ENCODE peak calls at places on chromosomes 11 and 22, in nine cellular contexts. One of them, this sample, is unnamed. For H3K4me1, the result is how much of the 10 kb centered on the place peaks cover.

GRCh38 chr11:111528557-111528956 is 12.0 kb upstream of the LAYN start:
- DNase-seq in CD8-positive, alpha-beta memory T cell: no peak
- DNase-seq in left ventricle myocardium inferior: no peak
- DNase-seq in adrenal gland: no peak
- DNase-seq in fibroblast of lung: peak
- DNase-seq in osteoblast: no peak
- DNase-seq in HCT116: no peak
- DNase-seq in kidney: no peak
- DNase-seq in suprapubic skin: no peak
- DNase-seq in this sample: no peak

GRCh38 chr22:28410050-28410816 is 269.4 kb downstream of the TTC28 start:
- DNase-seq in CD8-positive, alpha-beta memory T cell: no peak
- DNase-seq in left ventricle myocardium inferior: no peak
- DNase-seq in adrenal gland: no peak
- DNase-seq in fibroblast of lung: peak
- DNase-seq in osteoblast: peak
- DNase-seq in HCT116: no peak
- DNase-seq in kidney: no peak
- DNase-seq in suprapubic skin: no peak
- DNase-seq in this sample: no peak

GRCh38 chr11:107576497-107577086 is 11.1 kb upstream of the ALKBH8 start:
- DNase-seq in CD8-positive, alpha-beta memory T cell: peak
- DNase-seq in left ventricle myocardium inferior: no peak
- DNase-seq in adrenal gland: peak
- DNase-seq in fibroblast of lung: peak
- DNase-seq in osteoblast: no peak
- DNase-seq in HCT116: no peak
- DNase-seq in kidney: no peak
- DNase-seq in suprapubic skin: no peak
- DNase-seq in this sample: no peak

GRCh38 chr11:32305460-32305859 is 129.9 kb downstream of the WT1 start:
- DNase-seq in CD8-positive, alpha-beta memory T cell: no peak
- DNase-seq in left ventricle myocardium inferior: no peak
- DNase-seq in adrenal gland: no peak
- DNase-seq in fibroblast of lung: no peak
- DNase-seq in osteoblast: no peak
- DNase-seq in HCT116: no peak
- DNase-seq in kidney: no peak
- DNase-seq in suprapubic skin: no peak
- DNase-seq in this sample: no peak

GRCh38 chr11:44893250-44894216 is 57.1 kb downstream of the TP53I11 start:
- DNase-seq in CD8-positive, alpha-beta memory T cell: no peak
- DNase-seq in left ventricle myocardium inferior: no peak
- DNase-seq in adrenal gland: peak
- DNase-seq in fibroblast of lung: no peak
- DNase-seq in osteoblast: peak
- DNase-seq in HCT116: no peak
- DNase-seq in kidney: no peak
- DNase-seq in suprapubic skin: no peak
- DNase-seq in this sample: no peak

GRCh38 chr11:132770802-132771545 is 761.3 kb downstream of the OPCML start:
- DNase-seq in CD8-positive, alpha-beta memory T cell: no peak
- DNase-seq in left ventricle myocardium inferior: no peak
- DNase-seq in adrenal gland: no peak
- DNase-seq in fibroblast of lung: peak
- DNase-seq in osteoblast: peak
- DNase-seq in HCT116: no peak
- DNase-seq in kidney: no peak
- DNase-seq in suprapubic skin: no peak
- DNase-seq in this sample: no peak

GRCh38 chr11:77051511-77051910 is 15.3 kb upstream of the CAPN5 start:
- DNase-seq in CD8-positive, alpha-beta memory T cell: no peak
- DNase-seq in left ventricle myocardium inferior: no peak
- DNase-seq in adrenal gland: no peak
- DNase-seq in fibroblast of lung: no peak
- DNase-seq in osteoblast: no peak
- DNase-seq in HCT116: no peak
- DNase-seq in kidney: no peak
- DNase-seq in suprapubic skin: no peak
- DNase-seq in this sample: no peak

GRCh38 chr22:50729391-50730012 is 8.5 kb upstream of the ACR start:
- DNase-seq in CD8-positive, alpha-beta memory T cell: peak
- DNase-seq in left ventricle myocardium inferior: peak
- DNase-seq in adrenal gland: no peak
- DNase-seq in fibroblast of lung: no peak
- DNase-seq in osteoblast: peak
- DNase-seq in HCT116: no peak
- DNase-seq in kidney: peak
- DNase-seq in suprapubic skin: peak
- DNase-seq in this sample: peak

GRCh38 chr11:118634435-118635236 is 27.2 kb downstream of the PHLDB1 start:
- DNase-seq in CD8-positive, alpha-beta memory T cell: no peak
- DNase-seq in left ventricle myocardium inferior: peak
- DNase-seq in adrenal gland: peak
- DNase-seq in fibroblast of lung: peak
- DNase-seq in osteoblast: peak
- DNase-seq in HCT116: no peak
- DNase-seq in kidney: peak
- DNase-seq in suprapubic skin: no peak
- DNase-seq in this sample: no peak

DNA sequence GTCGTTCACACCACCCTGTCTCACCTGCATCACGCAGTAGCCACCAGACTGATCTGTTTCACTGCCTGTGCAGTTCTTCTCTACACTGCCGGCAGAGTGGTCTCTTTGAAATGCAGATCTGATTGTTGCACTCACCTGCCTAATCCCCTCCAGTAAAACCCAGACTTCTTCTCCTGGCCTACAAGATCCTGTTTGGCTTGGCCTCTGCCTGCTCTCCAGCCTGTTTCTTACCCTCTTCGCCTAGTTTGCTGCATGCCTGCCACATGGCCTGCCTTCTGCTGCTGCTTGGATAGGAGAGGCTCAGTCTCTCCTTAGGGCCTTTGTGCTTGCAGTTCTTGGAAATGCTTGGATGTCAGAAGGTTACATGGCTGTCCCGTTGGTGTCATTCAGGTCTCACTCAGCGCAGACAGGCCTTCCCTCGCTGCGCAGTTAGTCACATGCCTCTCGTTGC is 42.0 kb downstream of the PACS1 start:
- DNase-seq in CD8-positive, alpha-beta memory T cell: no peak
- DNase-seq in left ventricle myocardium inferior: no peak
- DNase-seq in adrenal gland: no peak
- DNase-seq in fibroblast of lung: peak
- DNase-seq in osteoblast: no peak
- DNase-seq in HCT116: no peak
- DNase-seq in kidney: no peak
- DNase-seq in suprapubic skin: no peak
- DNase-seq in this sample: no peak
- H3K4me1 ChIP-seq in CD8-positive, alpha-beta memory T cell: half or more
- H3K4me1 ChIP-seq in left ventricle myocardium inferior: half or more
- H3K4me1 ChIP-seq in adrenal gland: under half
- H3K4me1 ChIP-seq in fibroblast of lung: under half
- H3K4me1 ChIP-seq in osteoblast: under half
- H3K4me1 ChIP-seq in HCT116: under half
- H3K4me1 ChIP-seq in kidney: under half
- H3K4me1 ChIP-seq in suprapubic skin: under half
- H3K4me1 ChIP-seq in this sample: half or more

GRCh38 chr11:73530109-73530508 is 67.8 kb downstream of the FAM168A start:
- DNase-seq in CD8-positive, alpha-beta memory T cell: no peak
- DNase-seq in left ventricle myocardium inferior: no peak
- DNase-seq in adrenal gland: no peak
- DNase-seq in fibroblast of lung: no peak
- DNase-seq in osteoblast: no peak
- DNase-seq in HCT116: no peak
- DNase-seq in kidney: no peak
- DNase-seq in suprapubic skin: no peak
- DNase-seq in this sample: no peak

GRCh38 chr11:73528013-73528412 is 69.9 kb downstream of the FAM168A start:
- DNase-seq in CD8-positive, alpha-beta memory T cell: no peak
- DNase-seq in left ventricle myocardium inferior: no peak
- DNase-seq in adrenal gland: no peak
- DNase-seq in fibroblast of lung: no peak
- DNase-seq in osteoblast: no peak
- DNase-seq in HCT116: no peak
- DNase-seq in kidney: no peak
- DNase-seq in suprapubic skin: no peak
- DNase-seq in this sample: no peak

GRCh38 chr11:73528420-73528819 is 69.5 kb downstream of the FAM168A start:
- DNase-seq in CD8-positive, alpha-beta memory T cell: no peak
- DNase-seq in left ventricle myocardium inferior: no peak
- DNase-seq in adrenal gland: no peak
- DNase-seq in fibroblast of lung: no peak
- DNase-seq in osteoblast: no peak
- DNase-seq in HCT116: no peak
- DNase-seq in kidney: no peak
- DNase-seq in suprapubic skin: no peak
- DNase-seq in this sample: no peak

GRCh38 chr11:73531386-73531785 is 66.5 kb downstream of the FAM168A start:
- DNase-seq in CD8-positive, alpha-beta memory T cell: no peak
- DNase-seq in left ventricle myocardium inferior: no peak
- DNase-seq in adrenal gland: no peak
- DNase-seq in fibroblast of lung: no peak
- DNase-seq in osteoblast: no peak
- DNase-seq in HCT116: no peak
- DNase-seq in kidney: no peak
- DNase-seq in suprapubic skin: no peak
- DNase-seq in this sample: no peak

GRCh38 chr11:73528877-73529530 is 68.9 kb downstream of the FAM168A start:
- DNase-seq in CD8-positive, alpha-beta memory T cell: no peak
- DNase-seq in left ventricle myocardium inferior: no peak
- DNase-seq in adrenal gland: no peak
- DNase-seq in fibroblast of lung: no peak
- DNase-seq in osteoblast: no peak
- DNase-seq in HCT116: no peak
- DNase-seq in kidney: no peak
- DNase-seq in suprapubic skin: no peak
- DNase-seq in this sample: no peak
- H3K27ac ChIP-seq in CD8-positive, alpha-beta memory T cell: no peak
- H3K27ac ChIP-seq in left ventricle myocardium inferior: peak
- H3K27ac ChIP-seq in adrenal gland: no peak
- H3K27ac ChIP-seq in fibroblast of lung: no peak
- H3K27ac ChIP-seq in osteoblast: peak
- H3K27ac ChIP-seq in HCT116: no peak
- H3K27ac ChIP-seq in kidney: no peak
- H3K27ac ChIP-seq in suprapubic skin: peak
- H3K27ac ChIP-seq in this sample: no peak

GRCh38 chr11:69318093-69318420 is 24.1 kb downstream of the MYEOV start:
- DNase-seq in CD8-positive, alpha-beta memory T cell: no peak
- DNase-seq in left ventricle myocardium inferior: no peak
- DNase-seq in adrenal gland: no peak
- DNase-seq in fibroblast of lung: no peak
- DNase-seq in osteoblast: no peak
- DNase-seq in HCT116: no peak
- DNase-seq in kidney: no peak
- DNase-seq in suprapubic skin: no peak
- DNase-seq in this sample: no peak

GRCh38 chr11:69320326-69320725 is 26.4 kb downstream of the MYEOV start:
- DNase-seq in CD8-positive, alpha-beta memory T cell: no peak
- DNase-seq in left ventricle myocardium inferior: no peak
- DNase-seq in adrenal gland: no peak
- DNase-seq in fibroblast of lung: no peak
- DNase-seq in osteoblast: peak
- DNase-seq in HCT116: no peak
- DNase-seq in kidney: peak
- DNase-seq in suprapubic skin: peak
- DNase-seq in this sample: peak

GRCh38 chr11:69320756-69321741 is 27.1 kb downstream of the MYEOV start:
- DNase-seq in CD8-positive, alpha-beta memory T cell: no peak
- DNase-seq in left ventricle myocardium inferior: no peak
- DNase-seq in adrenal gland: no peak
- DNase-seq in fibroblast of lung: peak
- DNase-seq in osteoblast: peak
- DNase-seq in HCT116: no peak
- DNase-seq in kidney: no peak
- DNase-seq in suprapubic skin: peak
- DNase-seq in this sample: peak

GRCh38 chr11:69317401-69318092 is 23.6 kb downstream of the MYEOV start:
- DNase-seq in CD8-positive, alpha-beta memory T cell: no peak
- DNase-seq in left ventricle myocardium inferior: no peak
- DNase-seq in adrenal gland: no peak
- DNase-seq in fibroblast of lung: peak
- DNase-seq in osteoblast: peak
- DNase-seq in HCT116: no peak
- DNase-seq in kidney: no peak
- DNase-seq in suprapubic skin: no peak
- DNase-seq in this sample: peak

GRCh38 chr11:69319255-69320106 is 25.5 kb downstream of the MYEOV start:
- DNase-seq in CD8-positive, alpha-beta memory T cell: no peak
- DNase-seq in left ventricle myocardium inferior: no peak
- DNase-seq in adrenal gland: no peak
- DNase-seq in fibroblast of lung: no peak
- DNase-seq in osteoblast: peak
- DNase-seq in HCT116: no peak
- DNase-seq in kidney: no peak
- DNase-seq in suprapubic skin: peak
- DNase-seq in this sample: peak
- H3K4me1 ChIP-seq in CD8-positive, alpha-beta memory T cell: under half
- H3K4me1 ChIP-seq in left ventricle myocardium inferior: under half
- H3K4me1 ChIP-seq in adrenal gland: under half
- H3K4me1 ChIP-seq in fibroblast of lung: under half
- H3K4me1 ChIP-seq in osteoblast: half or more
- H3K4me1 ChIP-seq in HCT116: half or more
- H3K4me1 ChIP-seq in kidney: under half
- H3K4me1 ChIP-seq in suprapubic skin: under half
- H3K4me1 ChIP-seq in this sample: under half

GRCh38 chr11:47587733-47588326 is 1.4 kb downstream of the FAM180B start:
- DNase-seq in CD8-positive, alpha-beta memory T cell: no peak
- DNase-seq in left ventricle myocardium inferior: peak
- DNase-seq in adrenal gland: peak
- DNase-seq in fibroblast of lung: no peak
- DNase-seq in osteoblast: peak
- DNase-seq in HCT116: no peak
- DNase-seq in kidney: peak
- DNase-seq in suprapubic skin: peak
- DNase-seq in this sample: no peak

GRCh38 chr11:47586043-47586442 is 435 bp upstream of the FAM180B start:
- DNase-seq in CD8-positive, alpha-beta memory T cell: no peak
- DNase-seq in left ventricle myocardium inferior: peak
- DNase-seq in adrenal gland: no peak
- DNase-seq in fibroblast of lung: no peak
- DNase-seq in osteoblast: peak
- DNase-seq in HCT116: no peak
- DNase-seq in kidney: no peak
- DNase-seq in suprapubic skin: no peak
- DNase-seq in this sample: no peak

GRCh38 chr11:47587039-47587675 is 679 bp downstream of the FAM180B start:
- DNase-seq in CD8-positive, alpha-beta memory T cell: no peak
- DNase-seq in left ventricle myocardium inferior: no peak
- DNase-seq in adrenal gland: peak
- DNase-seq in fibroblast of lung: no peak
- DNase-seq in osteoblast: peak
- DNase-seq in HCT116: no peak
- DNase-seq in kidney: no peak
- DNase-seq in suprapubic skin: peak
- DNase-seq in this sample: no peak

GRCh38 chr11:47583844-47584243 is 2.6 kb upstream of the FAM180B start:
- DNase-seq in CD8-positive, alpha-beta memory T cell: no peak
- DNase-seq in left ventricle myocardium inferior: no peak
- DNase-seq in adrenal gland: no peak
- DNase-seq in fibroblast of lung: no peak
- DNase-seq in osteoblast: no peak
- DNase-seq in HCT116: no peak
- DNase-seq in kidney: no peak
- DNase-seq in suprapubic skin: no peak
- DNase-seq in this sample: no peak

GRCh38 chr11:47586456-47586855 is at the start of gene FAM180B:
- DNase-seq in CD8-positive, alpha-beta memory T cell: no peak
- DNase-seq in left ventricle myocardium inferior: no peak
- DNase-seq in adrenal gland: no peak
- DNase-seq in fibroblast of lung: no peak
- DNase-seq in osteoblast: peak
- DNase-seq in HCT116: no peak
- DNase-seq in kidney: no peak
- DNase-seq in suprapubic skin: no peak
- DNase-seq in this sample: no peak
- H3K27ac ChIP-seq in CD8-positive, alpha-beta memory T cell: no peak
- H3K27ac ChIP-seq in left ventricle myocardium inferior: peak
- H3K27ac ChIP-seq in adrenal gland: no peak
- H3K27ac ChIP-seq in fibroblast of lung: no peak
- H3K27ac ChIP-seq in osteoblast: no peak
- H3K27ac ChIP-seq in HCT116: no peak
- H3K27ac ChIP-seq in kidney: no peak
- H3K27ac ChIP-seq in suprapubic skin: peak
- H3K27ac ChIP-seq in this sample: no peak